ENCODE peak calls at places on chromosomes 13 and 19, in five cellular contexts. E is breast epithelium, Y is GM12878, U is HCT116, J is stomach. R is an unnamed sample.

GRCh38 chr13:62512194-62513141 is 1096.8 kb upstream of the PCDH20 start:
- DNase-seq in E (peak), Y (peak), U (peak), J (peak), R (peak)

GRCh38 chr19:412356-413355 is 3.7 kb upstream of the C2CD4C start:
- DNase-seq in E (no peak), Y (no peak), U (no peak), J (no peak), R (peak)

GRCh38 chr19:50556236-50557008 is 11.8 kb downstream of the LRRC4B start:
- DNase-seq in E (no peak), Y (peak), U (peak), J (peak), R (peak)

GRCh38 chr13:35140321-35140720 is 198.3 kb downstream of the NBEA start:
- DNase-seq in E (no peak), Y (no peak), U (no peak), J (no peak), R (no peak)

GRCh38 chr19:51948979-51949378 is 21.7 kb downstream of the ZNF613 start:
- DNase-seq in E (no peak), Y (no peak), U (no peak), J (no peak), R (peak)

GRCh38 chr19:29640231-29640630 is 25.0 kb upstream of the PLEKHF1 start:
- DNase-seq in E (no peak), Y (no peak), U (no peak), J (no peak), R (no peak)

GRCh38 chr19:42032428-42032827 is 37.6 kb downstream of the GRIK5 start:
- DNase-seq in E (no peak), Y (no peak), U (no peak), J (no peak), R (no peak)

GRCh38 chr19:35098413-35099049 is 17.1 kb upstream of the FXYD3 start:
- DNase-seq in E (no peak), Y (no peak), U (no peak), J (peak), R (no peak)

GRCh38 chr19:41575998-41576397 is at the start of gene CEACAM21:
- DNase-seq in E (no peak), Y (no peak), U (no peak), J (peak), R (peak)

GRCh38 chr13:34391071-34391470 is 551.0 kb upstream of the NBEA start:
- DNase-seq in E (no peak), Y (no peak), U (no peak), J (no peak), R (no peak)

GRCh38 chr13:48559638-48560320 is 26.9 kb upstream of the RCBTB2 start:
- DNase-seq in E (no peak), Y (no peak), U (no peak), J (no peak), R (no peak)

GRCh38 chr13:110338441-110339101 is 31.5 kb downstream of the COL4A2 start:
- DNase-seq in E (no peak), Y (no peak), U (no peak), J (no peak), R (no peak)

GRCh38 chr19:40567040-40567749 is 9.5 kb upstream of the SHKBP1 start:
- DNase-seq in E (no peak), Y (no peak), U (no peak), J (no peak), R (no peak)

GRCh38 chr13:23632741-23633140 is 62.5 kb downstream of the TNFRSF19 start:
- DNase-seq in E (no peak), Y (no peak), U (no peak), J (no peak), R (no peak)

GRCh38 chr19:28242317-28242927 is 970.5 kb downstream of the UQCRFS1 start:
- DNase-seq in E (no peak), Y (no peak), U (no peak), J (no peak), R (no peak)

GRCh38 chr13:25988655-25989054 is 63.2 kb downstream of the SHISA2 start:
- DNase-seq in E (no peak), Y (no peak), U (no peak), J (no peak), R (no peak)

GRCh38 chr13:45068036-45069001 is 52.0 kb upstream of the GTF2F2 start:
- DNase-seq in E (no peak), Y (no peak), U (no peak), J (no peak), R (no peak)
- TF ChIP-seq CTCF in E (no peak), Y (no peak), U (no peak), J (no peak), R (no peak)

DNA sequence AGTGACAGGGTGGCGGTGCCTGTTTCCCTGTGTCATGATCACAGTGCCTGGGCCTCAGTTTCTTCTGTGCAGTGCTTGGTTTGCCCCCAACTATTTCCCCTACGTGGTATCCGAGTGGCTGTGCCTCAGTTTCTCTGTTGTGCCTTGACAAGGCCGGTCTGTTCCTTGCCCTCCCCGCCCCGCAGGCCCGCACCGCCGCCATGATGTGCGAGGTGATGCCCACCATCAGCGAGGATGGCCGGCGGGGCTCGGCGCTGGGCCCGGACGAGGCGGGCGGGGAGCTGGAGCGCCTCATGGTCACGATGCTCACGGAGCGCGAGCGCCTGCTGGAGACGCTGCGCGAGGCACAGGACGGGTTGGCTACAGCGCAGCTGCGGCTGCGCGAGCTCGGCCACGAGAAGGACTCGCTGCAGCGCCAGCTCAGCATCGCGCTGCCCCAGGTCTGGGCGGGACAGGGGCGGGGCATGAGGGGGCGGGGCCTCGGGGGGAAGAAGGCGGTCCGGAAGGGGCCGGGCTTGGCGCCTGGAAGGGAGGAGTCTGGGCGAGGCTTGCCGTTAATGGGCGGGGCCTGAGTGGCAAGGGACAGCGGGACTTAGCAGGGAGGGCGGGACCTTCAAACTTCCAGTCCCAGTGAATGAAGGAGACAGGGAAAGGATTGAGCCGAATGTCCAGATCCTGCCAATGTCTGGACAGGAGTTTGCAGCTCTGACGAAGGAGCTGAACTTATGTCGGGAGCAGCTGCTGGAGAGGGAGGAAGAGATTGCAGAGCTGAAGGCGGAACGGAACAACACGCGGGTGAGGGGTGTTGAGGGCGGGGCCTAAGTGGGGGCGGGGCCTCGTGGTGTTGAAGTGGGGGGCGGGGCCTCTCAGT is 8.6 kb downstream of the PPFIA3 start:
- DNase-seq in E (peak), Y (peak), U (peak), J (peak), R (peak)
- TF ChIP-seq POLR2AphosphoS5 in E (no peak), Y (no peak), U (peak), J (no peak), R (no peak)

GRCh38 chr19:18008814-18009213 is 844 bp downstream of the ARRDC2 start:
- DNase-seq in E (no peak), Y (no peak), U (no peak), J (no peak), R (no peak)

GRCh38 chr19:18006895-18007604 is 920 bp upstream of the ARRDC2 start:
- DNase-seq in E (peak), Y (no peak), U (no peak), J (peak), R (peak)

GRCh38 chr19:18009412-18010066 is 1.6 kb downstream of the ARRDC2 start:
- DNase-seq in E (no peak), Y (no peak), U (no peak), J (no peak), R (no peak)

GRCh38 chr19:18007605-18007938 is 398 bp upstream of the ARRDC2 start:
- DNase-seq in E (no peak), Y (no peak), U (no peak), J (no peak), R (no peak)

DNA sequence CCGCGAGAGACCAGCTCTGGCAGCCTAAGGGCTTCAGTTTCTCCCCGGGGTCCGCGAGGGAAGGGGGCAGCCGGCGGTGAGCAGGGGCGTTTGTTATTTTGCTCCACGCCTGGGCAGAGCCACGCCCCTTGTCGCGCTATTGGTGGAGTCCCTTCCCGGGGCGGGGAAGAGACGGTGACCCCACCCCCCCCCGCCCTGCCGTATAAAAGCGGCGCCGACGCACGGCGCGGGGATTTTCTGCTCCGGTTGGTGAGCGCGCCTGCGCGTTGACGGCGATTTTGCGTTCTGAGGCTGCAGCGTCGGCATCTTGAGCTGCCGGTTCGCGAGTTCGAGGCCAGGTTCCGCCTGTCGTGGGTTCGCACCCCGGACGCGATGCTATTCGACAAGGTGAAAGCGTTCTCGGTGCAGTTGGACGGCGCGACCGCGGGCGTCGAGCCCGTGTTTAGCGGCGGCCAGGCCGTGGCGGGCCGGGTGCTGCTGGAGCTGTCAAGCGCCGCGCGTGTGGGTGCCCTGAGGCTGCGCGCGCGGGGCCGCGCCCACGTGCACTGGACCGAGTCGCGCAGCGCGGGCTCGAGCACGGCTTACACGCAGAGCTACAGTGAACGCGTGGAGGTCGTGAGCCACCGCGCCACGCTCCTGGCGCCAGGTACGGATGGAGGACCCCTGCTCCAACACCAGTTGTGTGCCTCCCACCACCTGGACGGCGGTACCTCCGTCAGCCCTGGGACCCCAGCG is at the start of gene ARRDC2:
- DNase-seq in E (peak), Y (no peak), U (no peak), J (peak), R (peak)
- TF ChIP-seq POLR2A in E (no peak), Y (peak), U (no peak), J (no peak), R (no peak)

GRCh38 chr13:95745752-95746151 is 68.8 kb downstream of the DNAJC3 start:
- DNase-seq in E (no peak), Y (no peak), U (no peak), J (no peak), R (no peak)
- TF ChIP-seq CTCF in E (no peak), Y (no peak), U (peak), J (no peak), R (no peak)

DNA sequence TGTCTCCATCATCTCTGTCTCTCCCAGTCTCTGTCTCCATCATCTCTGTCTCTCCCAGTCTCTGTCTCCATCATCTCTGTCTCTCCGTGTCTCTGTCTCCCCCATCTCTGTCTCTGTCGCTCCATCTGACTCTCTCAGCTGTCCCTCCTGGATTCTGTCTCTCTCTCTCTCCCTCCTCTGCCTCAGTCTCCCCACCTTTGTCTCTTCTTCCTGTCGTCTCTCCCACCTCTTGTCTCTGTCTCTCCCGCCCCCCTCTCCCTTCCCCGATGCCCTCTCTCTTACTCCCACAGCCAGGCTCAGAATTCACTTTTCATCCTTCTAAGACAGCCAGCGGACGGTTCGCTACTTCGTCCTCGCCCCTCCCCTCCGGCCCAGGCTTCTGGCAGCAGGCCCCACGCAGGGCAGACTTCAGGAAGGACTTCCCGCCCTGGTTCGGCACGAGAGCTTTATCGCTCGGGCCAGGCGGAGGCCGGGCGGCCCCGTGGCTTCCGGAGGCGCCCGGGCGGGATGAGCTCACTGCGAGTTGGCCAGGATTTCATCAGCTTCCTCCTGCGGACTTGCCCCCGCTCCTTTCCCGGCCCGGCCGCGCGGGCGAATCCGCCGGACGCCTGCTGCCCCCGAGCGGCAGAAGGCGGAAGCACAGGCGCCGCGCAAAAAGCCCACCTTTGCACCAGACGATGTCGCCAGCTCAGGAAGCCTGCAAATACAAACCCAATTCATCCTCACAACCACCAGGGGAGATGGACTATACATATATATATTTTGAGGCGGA is 12.4 kb upstream of the CCDC9 start:
- DNase-seq in E (peak), Y (no peak), U (peak), J (peak), R (peak)
- TF ChIP-seq POLR2AphosphoS5 in E (peak), Y (peak), U (peak), J (peak), R (peak)

DNA sequence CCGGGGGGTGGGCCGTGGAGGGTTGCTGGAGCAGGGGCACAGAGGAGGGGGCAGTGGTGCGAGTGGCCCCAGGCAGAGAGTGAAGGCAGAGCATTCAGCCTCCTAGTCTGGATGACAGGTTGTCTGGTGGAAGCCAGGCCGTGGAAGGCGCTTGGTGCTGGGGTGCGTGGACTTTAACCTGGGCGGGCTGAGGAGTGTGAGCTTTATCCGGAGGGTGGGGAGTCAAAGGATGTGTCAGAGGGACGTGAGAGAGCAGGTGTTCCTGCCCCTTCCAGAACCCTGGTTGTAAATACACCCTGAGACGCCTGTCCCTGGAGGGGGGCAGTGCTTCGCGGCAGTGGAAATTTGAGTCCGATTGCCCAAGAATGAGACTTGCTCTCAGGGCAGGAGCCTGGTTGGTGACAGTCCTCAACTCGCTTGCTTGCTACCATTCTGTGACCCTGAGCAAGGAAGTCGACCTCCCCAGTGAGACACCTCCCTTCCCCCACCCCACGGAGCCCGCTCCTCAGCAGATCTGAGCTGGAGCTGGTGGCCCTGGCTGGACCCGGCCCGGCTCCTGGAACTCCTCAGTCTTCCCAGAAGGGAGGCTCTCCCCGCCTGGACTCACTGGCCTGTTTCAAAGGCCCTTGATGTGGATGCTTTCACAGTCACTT is 2.3 kb downstream of the SPPL2B start:
- DNase-seq in E (no peak), Y (no peak), U (no peak), J (peak), R (no peak)
- TF ChIP-seq POLR2A in E (no peak), Y (no peak), U (no peak), J (no peak), R (no peak)

R was measured in upper lobe of left lung.